ENCODE peak calls at places on chromosomes 11 and 22, in eight cellular contexts. One of them, this sample, is unnamed.

GRCh38 chr11:119157088-119157487 is 8.2 kb downstream of the ABCG4 start:
- DNase-seq in pons: no peak
- DNase-seq in neural crest cell: no peak
- DNase-seq in body of pancreas: no peak
- DNase-seq in fibroblast of mammary gland: no peak
- DNase-seq in lower lobe of right lung: peak; percentile 15
- DNase-seq in activated T-helper 1 cell treated with anti-CD3 and anti-CD28 coated beads, Interleukin-2, amount 50 U/mL, for 16 hours: no peak
- DNase-seq in activated CD4-positive, alpha-beta T cell treated with anti-CD3 and anti-CD28 coated beads for 48 hours: no peak
- DNase-seq in this sample: no peak

GRCh38 chr22:17705565-17706450 is 67.3 kb downstream of the BCL2L13 start:
- DNase-seq in lower lobe of right lung: no peak
- DNase-seq in activated T-helper 1 cell treated with anti-CD3 and anti-CD28 coated beads, Interleukin-2, amount 50 U/mL, for 16 hours: no peak
- DNase-seq in neural crest cell: no peak
- DNase-seq in body of pancreas: no peak
- DNase-seq in fibroblast of mammary gland: no peak
- DNase-seq in activated CD4-positive, alpha-beta T cell treated with anti-CD3 and anti-CD28 coated beads for 48 hours: peak; percentile 4
- DNase-seq in pons: no peak
- DNase-seq in this sample: no peak

GRCh38 chr11:70883323-70883940 is 368.9 kb downstream of the SHANK2 start:
- DNase-seq in lower lobe of right lung: no peak
- DNase-seq in pons: no peak
- DNase-seq in activated T-helper 1 cell treated with anti-CD3 and anti-CD28 coated beads, Interleukin-2, amount 50 U/mL, for 16 hours: no peak
- DNase-seq in fibroblast of mammary gland: no peak
- DNase-seq in activated CD4-positive, alpha-beta T cell treated with anti-CD3 and anti-CD28 coated beads for 48 hours: no peak
- DNase-seq in neural crest cell: no peak
- DNase-seq in body of pancreas: no peak
- DNase-seq in this sample: no peak

GRCh38 chr11:2444301-2445106 is at the start of the genes KCNQ1 and TRPM5:
- DNase-seq in lower lobe of right lung: peak; percentile 86
- DNase-seq in activated CD4-positive, alpha-beta T cell treated with anti-CD3 and anti-CD28 coated beads for 48 hours: peak; percentile 87
- DNase-seq in neural crest cell: no peak
- DNase-seq in activated T-helper 1 cell treated with anti-CD3 and anti-CD28 coated beads, Interleukin-2, amount 50 U/mL, for 16 hours: peak; percentile 62
- DNase-seq in pons: no peak
- DNase-seq in body of pancreas: peak; percentile 84
- DNase-seq in fibroblast of mammary gland: no peak
- DNase-seq in this sample: peak; percentile 77

GRCh38 chr22:39620924-39621690 is 50.6 kb downstream of the CACNA1I start:
- DNase-seq in lower lobe of right lung: no peak
- DNase-seq in body of pancreas: no peak
- DNase-seq in activated CD4-positive, alpha-beta T cell treated with anti-CD3 and anti-CD28 coated beads for 48 hours: peak; percentile 21
- DNase-seq in pons: no peak
- DNase-seq in neural crest cell: no peak
- DNase-seq in activated T-helper 1 cell treated with anti-CD3 and anti-CD28 coated beads, Interleukin-2, amount 50 U/mL, for 16 hours: no peak
- DNase-seq in fibroblast of mammary gland: no peak
- DNase-seq in this sample: no peak

GRCh38 chr22:23705358-23705757 is 14.5 kb downstream of the RGL4 start:
- DNase-seq in lower lobe of right lung: no peak
- DNase-seq in fibroblast of mammary gland: no peak
- DNase-seq in activated T-helper 1 cell treated with anti-CD3 and anti-CD28 coated beads, Interleukin-2, amount 50 U/mL, for 16 hours: no peak
- DNase-seq in neural crest cell: no peak
- DNase-seq in activated CD4-positive, alpha-beta T cell treated with anti-CD3 and anti-CD28 coated beads for 48 hours: peak; percentile 51
- DNase-seq in body of pancreas: no peak
- DNase-seq in pons: no peak
- DNase-seq in this sample: no peak

GRCh38 chr22:44724859-44725258 is 22.9 kb downstream of the PRR5 start:
- DNase-seq in activated T-helper 1 cell treated with anti-CD3 and anti-CD28 coated beads, Interleukin-2, amount 50 U/mL, for 16 hours: no peak
- DNase-seq in body of pancreas: no peak
- DNase-seq in activated CD4-positive, alpha-beta T cell treated with anti-CD3 and anti-CD28 coated beads for 48 hours: no peak
- DNase-seq in neural crest cell: no peak
- DNase-seq in pons: no peak
- DNase-seq in fibroblast of mammary gland: no peak
- DNase-seq in lower lobe of right lung: no peak
- DNase-seq in this sample: no peak

GRCh38 chr11:69461272-69461962 is 20.0 kb upstream of the LINC01488 start:
- DNase-seq in activated T-helper 1 cell treated with anti-CD3 and anti-CD28 coated beads, Interleukin-2, amount 50 U/mL, for 16 hours: no peak
- DNase-seq in pons: no peak
- DNase-seq in body of pancreas: no peak
- DNase-seq in activated CD4-positive, alpha-beta T cell treated with anti-CD3 and anti-CD28 coated beads for 48 hours: no peak
- DNase-seq in neural crest cell: no peak
- DNase-seq in fibroblast of mammary gland: no peak
- DNase-seq in lower lobe of right lung: no peak
- DNase-seq in this sample: no peak

GRCh38 chr11:77747381-77747969 is 73.0 kb downstream of the RSF1 start:
- DNase-seq in pons: no peak
- DNase-seq in lower lobe of right lung: no peak
- DNase-seq in fibroblast of mammary gland: no peak
- DNase-seq in activated CD4-positive, alpha-beta T cell treated with anti-CD3 and anti-CD28 coated beads for 48 hours: no peak
- DNase-seq in activated T-helper 1 cell treated with anti-CD3 and anti-CD28 coated beads, Interleukin-2, amount 50 U/mL, for 16 hours: no peak
- DNase-seq in neural crest cell: no peak
- DNase-seq in body of pancreas: no peak
- DNase-seq in this sample: no peak

GRCh38 chr11:39571081-39571480 is 1888.4 kb downstream of the LRRC4C start:
- DNase-seq in neural crest cell: no peak
- DNase-seq in fibroblast of mammary gland: no peak
- DNase-seq in activated T-helper 1 cell treated with anti-CD3 and anti-CD28 coated beads, Interleukin-2, amount 50 U/mL, for 16 hours: no peak
- DNase-seq in lower lobe of right lung: no peak
- DNase-seq in body of pancreas: no peak
- DNase-seq in pons: no peak
- DNase-seq in activated CD4-positive, alpha-beta T cell treated with anti-CD3 and anti-CD28 coated beads for 48 hours: no peak
- DNase-seq in this sample: no peak

GRCh38 chr11:75350743-75351540 is 519 bp downstream of the ARRB1 start:
- DNase-seq in lower lobe of right lung: peak; percentile 81
- DNase-seq in neural crest cell: no peak
- DNase-seq in activated CD4-positive, alpha-beta T cell treated with anti-CD3 and anti-CD28 coated beads for 48 hours: peak; percentile 66
- DNase-seq in activated T-helper 1 cell treated with anti-CD3 and anti-CD28 coated beads, Interleukin-2, amount 50 U/mL, for 16 hours: peak; percentile 20
- DNase-seq in body of pancreas: peak; percentile 76
- DNase-seq in pons: no peak
- DNase-seq in fibroblast of mammary gland: peak; percentile 48
- DNase-seq in this sample: peak; percentile 40

GRCh38 chr11:128776088-128776433 is 82.2 kb downstream of the FLI1 start:
- DNase-seq in activated T-helper 1 cell treated with anti-CD3 and anti-CD28 coated beads, Interleukin-2, amount 50 U/mL, for 16 hours: peak; percentile 8
- DNase-seq in fibroblast of mammary gland: no peak
- DNase-seq in body of pancreas: no peak
- DNase-seq in lower lobe of right lung: no peak
- DNase-seq in pons: no peak
- DNase-seq in activated CD4-positive, alpha-beta T cell treated with anti-CD3 and anti-CD28 coated beads for 48 hours: peak; percentile 17
- DNase-seq in neural crest cell: no peak
- DNase-seq in this sample: no peak

GRCh38 chr11:12761029-12761428 is 86.8 kb downstream of the TEAD1 start:
- DNase-seq in fibroblast of mammary gland: peak; percentile 53
- DNase-seq in body of pancreas: no peak
- DNase-seq in lower lobe of right lung: no peak
- DNase-seq in activated T-helper 1 cell treated with anti-CD3 and anti-CD28 coated beads, Interleukin-2, amount 50 U/mL, for 16 hours: no peak
- DNase-seq in neural crest cell: no peak
- DNase-seq in activated CD4-positive, alpha-beta T cell treated with anti-CD3 and anti-CD28 coated beads for 48 hours: no peak
- DNase-seq in pons: no peak
- DNase-seq in this sample: no peak

GRCh38 chr22:38738475-38739070 is 17.2 kb downstream of the SUN2 start:
- DNase-seq in lower lobe of right lung: peak; percentile 29
- DNase-seq in activated CD4-positive, alpha-beta T cell treated with anti-CD3 and anti-CD28 coated beads for 48 hours: no peak
- DNase-seq in pons: no peak
- DNase-seq in activated T-helper 1 cell treated with anti-CD3 and anti-CD28 coated beads, Interleukin-2, amount 50 U/mL, for 16 hours: no peak
- DNase-seq in body of pancreas: no peak
- DNase-seq in fibroblast of mammary gland: no peak
- DNase-seq in neural crest cell: no peak
- DNase-seq in this sample: no peak

GRCh38 chr11:45754746-45755145 is 50.2 kb upstream of the SLC35C1 start:
- DNase-seq in activated CD4-positive, alpha-beta T cell treated with anti-CD3 and anti-CD28 coated beads for 48 hours: no peak
- DNase-seq in fibroblast of mammary gland: no peak
- DNase-seq in pons: no peak
- DNase-seq in lower lobe of right lung: no peak
- DNase-seq in neural crest cell: no peak
- DNase-seq in body of pancreas: no peak
- DNase-seq in activated T-helper 1 cell treated with anti-CD3 and anti-CD28 coated beads, Interleukin-2, amount 50 U/mL, for 16 hours: no peak
- DNase-seq in this sample: no peak

GRCh38 chr11:24588075-24588474 is 91.2 kb downstream of the LUZP2 start:
- DNase-seq in pons: no peak
- DNase-seq in activated T-helper 1 cell treated with anti-CD3 and anti-CD28 coated beads, Interleukin-2, amount 50 U/mL, for 16 hours: no peak
- DNase-seq in lower lobe of right lung: no peak
- DNase-seq in neural crest cell: no peak
- DNase-seq in activated CD4-positive, alpha-beta T cell treated with anti-CD3 and anti-CD28 coated beads for 48 hours: no peak
- DNase-seq in body of pancreas: no peak
- DNase-seq in fibroblast of mammary gland: peak; percentile 45
- DNase-seq in this sample: no peak

GRCh38 chr11:73795925-73796632 is 8.4 kb downstream of the MRPL48 start:
- DNase-seq in pons: peak; percentile 88
- DNase-seq in activated CD4-positive, alpha-beta T cell treated with anti-CD3 and anti-CD28 coated beads for 48 hours: no peak
- DNase-seq in lower lobe of right lung: no peak
- DNase-seq in fibroblast of mammary gland: peak; percentile 8
- DNase-seq in body of pancreas: peak; percentile 61
- DNase-seq in neural crest cell: no peak
- DNase-seq in activated T-helper 1 cell treated with anti-CD3 and anti-CD28 coated beads, Interleukin-2, amount 50 U/mL, for 16 hours: no peak
- DNase-seq in this sample: peak; percentile 21

GRCh38 chr11:114348200-114349191 is 51.8 kb downstream of the C11orf71 start:
- DNase-seq in pons: peak; percentile 78
- DNase-seq in body of pancreas: peak; percentile 59
- DNase-seq in activated CD4-positive, alpha-beta T cell treated with anti-CD3 and anti-CD28 coated beads for 48 hours: peak; percentile 42
- DNase-seq in activated T-helper 1 cell treated with anti-CD3 and anti-CD28 coated beads, Interleukin-2, amount 50 U/mL, for 16 hours: no peak
- DNase-seq in fibroblast of mammary gland: peak; percentile 77
- DNase-seq in lower lobe of right lung: no peak
- DNase-seq in neural crest cell: peak; percentile 40
- DNase-seq in this sample: peak; percentile 29

GRCh38 chr11:113449743-113450142 is 25.5 kb downstream of the DRD2 start:
- DNase-seq in body of pancreas: no peak
- DNase-seq in activated CD4-positive, alpha-beta T cell treated with anti-CD3 and anti-CD28 coated beads for 48 hours: no peak
- DNase-seq in activated T-helper 1 cell treated with anti-CD3 and anti-CD28 coated beads, Interleukin-2, amount 50 U/mL, for 16 hours: no peak
- DNase-seq in neural crest cell: no peak
- DNase-seq in fibroblast of mammary gland: no peak
- DNase-seq in pons: no peak
- DNase-seq in lower lobe of right lung: no peak
- DNase-seq in this sample: no peak

This sample was measured in nephron progenitor cell.